ENCODE peak calls at places on chromosomes 1 and 21, in six cellular contexts. B is aorta, M is GM23338, Y is OCI-LY7, L is A673, X is mesendoderm. N is an unnamed sample. For H3K4me1, the result is how much of the 10 kb centered on the place peaks cover.

GRCh38 chr1:70675737-70676156 is 264.7 kb downstream of the CTH start:
- DNase-seq in B (no peak), M (peak), Y (peak), L (no peak), X (peak), N (no peak)

GRCh38 chr1:172136925-172137324 is 283.6 kb upstream of the C1orf105 start:
- DNase-seq in B (no peak), M (no peak), Y (no peak), L (no peak), X (no peak), N (no peak)

GRCh38 chr1:23742670-23743286 is 493 bp upstream of the ELOA start:
- DNase-seq in B (peak), M (peak), Y (no peak), L (peak), X (peak), N (peak)

GRCh38 chr1:157156058-157156541 is 17.9 kb upstream of the ETV3 start:
- DNase-seq in B (peak), M (peak), Y (peak), L (peak), X (peak), N (peak)

GRCh38 chr1:91752324-91752723 is 133.6 kb downstream of the TGFBR3 start:
- DNase-seq in B (no peak), M (no peak), Y (no peak), L (no peak), X (no peak), N (no peak)

GRCh38 chr1:65083263-65083896 is 64.6 kb upstream of the AK4 start:
- DNase-seq in B (no peak), M (no peak), Y (no peak), L (no peak), X (peak), N (no peak)

GRCh38 chr1:6794164-6794563 is 8.9 kb downstream of the CAMTA1 start:
- DNase-seq in B (no peak), M (peak), Y (peak), L (peak), X (peak), N (peak)

GRCh38 chr1:93603581-93603980 is 78.1 kb downstream of the BCAR3 start:
- DNase-seq in B (no peak), M (no peak), Y (no peak), L (no peak), X (no peak), N (no peak)

GRCh38 chr1:204232530-204232929 is 18.7 kb upstream of the GOLT1A start:
- DNase-seq in B (no peak), M (no peak), Y (no peak), L (peak), X (no peak), N (no peak)

GRCh38 chr1:109564189-109564878 is 15.9 kb downstream of the GNAI3 start:
- DNase-seq in B (no peak), M (peak), Y (no peak), L (no peak), X (peak), N (no peak)

GRCh38 chr1:148362141-148362929 is 120.8 kb downstream of the PPIAL4G start:
- DNase-seq in B (no peak), M (peak), Y (no peak), L (no peak), X (peak), N (no peak)

GRCh38 chr21:38806942-38807284 is 1.2 kb downstream of the ETS2 start:
- DNase-seq in B (no peak), M (no peak), Y (no peak), L (peak), X (no peak), N (peak)

GRCh38 chr1:89733748-89734147 is 87.1 kb upstream of the LRRC8D start:
- DNase-seq in B (no peak), M (no peak), Y (no peak), L (no peak), X (no peak), N (no peak)

GRCh38 chr1:239353536-239353935 is 32.8 kb upstream of the CHRM3 start:
- DNase-seq in B (no peak), M (no peak), Y (no peak), L (no peak), X (no peak), N (no peak)

GRCh38 chr21:14686466-14687276 is 140.6 kb upstream of the SAMSN1 start:
- DNase-seq in B (no peak), M (no peak), Y (peak), L (no peak), X (no peak), N (no peak)

GRCh38 chr1:225559902-225560301 is 93.0 kb downstream of the ENAH start:
- DNase-seq in B (no peak), M (no peak), Y (no peak), L (no peak), X (no peak), N (no peak)

DNA sequence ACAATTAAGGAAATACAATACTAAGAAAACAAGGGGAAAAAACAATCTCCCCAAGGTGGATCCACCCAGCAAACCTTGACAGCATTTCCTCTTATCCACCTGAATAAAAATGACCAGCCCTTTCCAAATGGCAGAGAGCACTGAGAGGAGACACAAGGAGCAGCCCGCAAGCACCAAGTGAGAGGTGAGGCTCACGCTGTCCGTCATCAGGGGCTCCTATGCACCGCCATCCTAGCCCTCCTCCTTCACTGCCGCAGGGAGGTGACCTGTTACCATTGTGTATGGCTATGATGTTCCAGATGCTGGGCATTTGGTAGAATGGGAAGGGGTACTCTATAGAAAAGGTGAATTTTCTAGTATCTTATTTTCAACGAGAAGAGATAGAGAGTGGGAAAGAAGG is 31.2 kb upstream of the IL20 start:
- DNase-seq in B (no peak), M (no peak), Y (no peak), L (no peak), X (no peak), N (no peak)
- H3K4me1 ChIP-seq in B (under half), M (under half), Y (under half), L (under half), X (under half), N (under half)

DNA sequence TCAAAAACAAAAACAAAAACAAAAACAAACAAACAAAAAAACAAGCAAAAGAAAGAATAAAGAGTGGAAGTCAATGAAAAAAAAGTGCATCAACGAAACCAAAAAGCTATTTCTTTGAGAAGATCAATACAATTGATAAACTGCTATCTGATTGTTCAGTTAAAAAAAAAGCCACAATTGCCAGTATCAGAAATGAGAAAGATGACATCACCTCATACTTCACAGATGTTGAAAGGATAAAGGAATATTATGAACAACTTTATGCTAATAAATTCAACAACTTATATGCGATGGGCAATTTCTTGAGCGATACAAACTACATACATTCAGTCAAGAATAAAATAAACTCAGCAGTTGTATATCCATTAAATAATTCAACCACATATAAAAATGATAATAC is 2.2 kb upstream of the LRRC3 start:
- DNase-seq in B (no peak), M (no peak), Y (no peak), L (no peak), X (no peak), N (no peak)
- H3K4me1 ChIP-seq in B (under half), M (under half), Y (under half), L (under half), X (under half), N (under half)

DNA sequence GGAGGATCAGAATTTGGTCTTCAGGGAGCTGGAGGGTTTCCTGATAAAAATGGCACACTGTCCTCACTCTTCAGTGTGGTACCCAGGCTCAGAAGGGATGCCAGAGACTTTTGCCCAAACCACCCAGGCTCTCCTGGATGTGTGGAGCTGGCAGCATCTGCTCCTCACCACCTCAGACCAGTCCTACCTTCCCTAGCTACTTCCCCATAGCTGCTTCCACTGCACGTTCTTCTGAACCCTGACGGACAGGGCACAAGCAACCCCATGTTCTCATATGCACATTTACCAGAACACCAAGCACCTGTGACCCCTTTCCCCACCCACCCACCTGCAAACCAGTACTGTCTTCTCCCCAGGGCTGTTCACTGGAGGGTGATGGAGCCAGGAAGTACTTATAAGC is 4.7 kb downstream of the ADAR start:
- DNase-seq in B (peak), M (no peak), Y (peak), L (no peak), X (no peak), N (no peak)
- H3K4me1 ChIP-seq in B (under half), M (under half), Y (under half), L (under half), X (under half), N (under half)

GRCh38 chr1:165841582-165842362 is 14.4 kb downstream of the UCK2 start:
- DNase-seq in B (no peak), M (no peak), Y (no peak), L (peak), X (peak), N (no peak)

GRCh38 chr1:165837838-165838364 is 10.5 kb downstream of the UCK2 start:
- DNase-seq in B (no peak), M (no peak), Y (no peak), L (no peak), X (no peak), N (no peak)

GRCh38 chr1:165842363-165843129 is 15.1 kb downstream of the UCK2 start:
- DNase-seq in B (no peak), M (no peak), Y (peak), L (peak), X (peak), N (no peak)

GRCh38 chr1:165843304-165843703 is 15.9 kb downstream of the UCK2 start:
- DNase-seq in B (no peak), M (no peak), Y (no peak), L (no peak), X (no peak), N (no peak)

GRCh38 chr1:165840419-165840818 is 13.0 kb downstream of the UCK2 start:
- DNase-seq in B (no peak), M (no peak), Y (no peak), L (no peak), X (no peak), N (no peak)
- H3K4me1 ChIP-seq in B (under half), M (half or more), Y (under half), L (under half), X (under half), N (under half)

GRCh38 chr1:36163426-36163825 is 7.5 kb downstream of the MAP7D1 start:
- DNase-seq in B (no peak), M (no peak), Y (no peak), L (no peak), X (no peak), N (no peak)

GRCh38 chr1:36164399-36164798 is 8.4 kb downstream of the MAP7D1 start:
- DNase-seq in B (no peak), M (no peak), Y (no peak), L (no peak), X (no peak), N (no peak)

GRCh38 chr1:36160949-36161485 is 5.1 kb downstream of the MAP7D1 start:
- DNase-seq in B (peak), M (peak), Y (peak), L (peak), X (peak), N (peak)

GRCh38 chr1:36161656-36162531 is 5.9 kb downstream of the MAP7D1 start:
- DNase-seq in B (no peak), M (peak), Y (peak), L (no peak), X (peak), N (no peak)

DNA sequence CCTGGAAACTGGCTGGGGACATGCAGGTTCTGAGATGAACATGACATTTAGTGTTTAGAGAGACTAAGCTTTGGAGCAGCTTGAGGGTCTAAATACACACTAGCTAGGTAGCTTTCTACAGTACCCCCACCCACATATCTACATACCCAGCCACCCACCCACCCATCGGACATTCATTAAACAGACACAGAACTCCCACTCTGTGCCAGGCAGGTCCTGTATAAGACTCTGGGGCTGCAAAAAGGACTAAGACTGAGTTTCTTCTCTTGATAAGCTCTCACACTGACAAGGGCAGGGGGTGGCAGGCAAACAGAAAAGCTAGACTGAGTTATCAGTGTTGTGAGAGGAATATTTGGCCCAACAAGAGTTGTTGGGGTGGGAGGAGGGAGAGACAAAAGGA is 6.7 kb downstream of the MAP7D1 start:
- DNase-seq in B (no peak), M (no peak), Y (no peak), L (no peak), X (no peak), N (no peak)
- H3K4me1 ChIP-seq in B (under half), M (under half), Y (half or more), L (under half), X (under half), N (under half)

GRCh38 chr1:28853033-28853742 is 41.2 kb downstream of the OPRD1 start:
- DNase-seq in B (no peak), M (peak), Y (no peak), L (no peak), X (no peak), N (no peak)
- H3K4me1 ChIP-seq in B (under half), M (under half), Y (under half), L (under half), X (under half), N (under half)

N was measured in HAP-1.